ENCODE peak calls at places on chromosomes 11 and 22, in ten cellular contexts. O is lung; D is memory B cell; T is Ammon's horn; X is stimulated activated CD4-positive, alpha-beta T cell treated with anti-CD3 and anti-CD28 coated beads, TNF-alpha, amount 100 ng/mL, for 48 hours; E is GM12865; Z is T-helper 1 cell; W is NCI-H345; I is AML-193; F is aorta. N is an unnamed sample.

GRCh38 chr22:38414009-38414395 is 41.0 kb downstream of the KCNJ4 start:
- DNase-seq in O (no peak), D (no peak), T (no peak), X (no peak), E (no peak), Z (no peak), W (no peak), I (no peak), F (peak), N (no peak)

GRCh38 chr11:47004595-47005033 is 68.1 kb downstream of the CSTPP1 start:
- DNase-seq in O (peak), D (no peak), T (peak), X (no peak), E (no peak), Z (no peak), W (no peak), I (peak), F (no peak), N (peak)

GRCh38 chr11:77106759-77107158 is 4.1 kb downstream of the OMP start:
- DNase-seq in O (no peak), D (no peak), T (no peak), X (no peak), E (no peak), Z (no peak), W (no peak), I (no peak), F (no peak), N (no peak)

GRCh38 chr11:100515087-100515486 is 172.0 kb upstream of the ARHGAP42 start:
- DNase-seq in O (no peak), D (no peak), T (no peak), X (no peak), E (no peak), Z (no peak), W (no peak), I (no peak), F (no peak), N (no peak)

GRCh38 chr11:76051937-76052336 is 154.4 kb downstream of the WNT11 start:
- DNase-seq in O (no peak), D (no peak), T (no peak), X (no peak), E (no peak), Z (no peak), W (no peak), I (no peak), F (no peak), N (no peak)

GRCh38 chr22:25461301-25461700 is 103.2 kb upstream of the GRK3 start:
- DNase-seq in O (no peak), D (no peak), T (no peak), X (no peak), E (no peak), Z (no peak), W (no peak), I (no peak), F (no peak), N (no peak)

GRCh38 chr11:94511932-94512781 is at the start of gene C11orf97:
- DNase-seq in O (peak), D (no peak), T (peak), X (no peak), E (peak), Z (peak), W (peak), I (peak), F (peak), N (peak)

GRCh38 chr11:64741393-64742086 is 2.4 kb downstream of the RASGRP2 start:
- DNase-seq in O (no peak), D (no peak), T (no peak), X (no peak), E (no peak), Z (no peak), W (no peak), I (no peak), F (no peak), N (no peak)

GRCh38 chr11:75103380-75104026 is 6.8 kb upstream of the OR2AT4 start:
- DNase-seq in O (no peak), D (no peak), T (no peak), X (no peak), E (peak), Z (peak), W (no peak), I (no peak), F (no peak), N (no peak)

GRCh38 chr11:111879637-111879960 is 258 bp downstream of the CFAP68 start:
- DNase-seq in O (no peak), D (no peak), T (no peak), X (no peak), E (no peak), Z (no peak), W (no peak), I (no peak), F (no peak), N (no peak)

GRCh38 chr11:130909650-130910049 is 6.6 kb downstream of the SNX19 start:
- DNase-seq in O (no peak), D (no peak), T (no peak), X (no peak), E (no peak), Z (no peak), W (no peak), I (no peak), F (no peak), N (no peak)

GRCh38 chr22:29004647-29005371 is 56.8 kb downstream of the C22orf31 start:
- DNase-seq in O (peak), D (no peak), T (peak), X (no peak), E (no peak), Z (no peak), W (no peak), I (no peak), F (no peak), N (peak)

GRCh38 chr11:10405858-10406592 is 49.0 kb upstream of the AMPD3 start:
- DNase-seq in O (peak), D (peak), T (peak), X (peak), E (peak), Z (peak), W (peak), I (peak), F (peak), N (peak)

GRCh38 chr11:61023086-61024035 is 51.9 kb downstream of the CD6 start:
- DNase-seq in O (no peak), D (no peak), T (no peak), X (peak), E (peak), Z (peak), W (peak), I (no peak), F (no peak), N (peak)

GRCh38 chr11:6609502-6610015 is 2.5 kb downstream of the TAF10 start:
- DNase-seq in O (no peak), D (no peak), T (no peak), X (no peak), E (no peak), Z (no peak), W (no peak), I (no peak), F (no peak), N (no peak)